ENCODE peak calls at places on chromosomes 4 and X, in nine cellular contexts. H is renal cortical epithelial cell, K is endothelial cell of umbilical vein, N is fibroblast of pulmonary artery, Q is NCI-H1436, O is T-cell, P is cortex of kidney, M is iris pigment epithelial cell, B is RPMI8226. V is an unnamed sample.
A peak's percentile ranks its signal among the peaks of the same experiment; 100 is the strongest.

GRCh38 chr4:155419266-155419665 is 42.5 kb upstream of the MAP9 start:
- DNase-seq in H (peak; percentile 43), K (peak; percentile 12), N (peak; percentile 55), Q (no peak), O (no peak), P (no peak), M (peak; percentile 89), B (no peak), V (no peak)

GRCh38 chr4:8435656-8436121 is 4.8 kb downstream of the ACOX3 start:
- DNase-seq in H (no peak), K (peak; percentile 38), N (peak; percentile 18), Q (no peak), O (peak; percentile 3), P (no peak), M (peak; percentile 52), B (no peak), V (peak; percentile 25)

GRCh38 chrX:28876415-28876814 is 289.2 kb downstream of the IL1RAPL1 start:
- DNase-seq in H (no peak), K (no peak), N (no peak), Q (no peak), O (no peak), P (no peak), M (no peak), B (no peak), V (no peak)

GRCh38 chrX:47221756-47222155 is 3.3 kb downstream of the CDK16 start:
- DNase-seq in H (no peak), K (no peak), N (no peak), Q (no peak), O (no peak), P (no peak), M (no peak), B (no peak), V (no peak)

GRCh38 chr4:17809667-17810066 is 890 bp downstream of the DCAF16 start:
- DNase-seq in H (no peak), K (peak; percentile 14), N (no peak), Q (no peak), O (no peak), P (no peak), M (no peak), B (no peak), V (no peak)

GRCh38 chr4:181845617-181846016 is 397.6 kb upstream of the TENM3 start:
- DNase-seq in H (no peak), K (no peak), N (no peak), Q (no peak), O (no peak), P (no peak), M (no peak), B (no peak), V (no peak)

GRCh38 chr4:172850838-172851237 is 317.8 kb upstream of the GALNT7 start:
- DNase-seq in H (peak; percentile 98), K (peak; percentile 28), N (peak; percentile 79), Q (no peak), O (no peak), P (no peak), M (peak; percentile 89), B (no peak), V (no peak)

GRCh38 chr4:37908488-37909343 is 17.8 kb downstream of the TBC1D1 start:
- DNase-seq in H (peak; percentile 50), K (no peak), N (peak; percentile 72), Q (no peak), O (no peak), P (no peak), M (peak; percentile 71), B (no peak), V (no peak)

GRCh38 chr4:173013232-173013932 is 155.2 kb upstream of the GALNT7 start:
- DNase-seq in H (peak; percentile 41), K (peak; percentile 68), N (peak; percentile 57), Q (peak; percentile 38), O (peak; percentile 33), P (no peak), M (peak; percentile 30), B (peak; percentile 14), V (peak; percentile 14)

GRCh38 chrX:152824841-152825374 is 5.6 kb downstream of the CETN2 start:
- DNase-seq in H (no peak), K (no peak), N (no peak), Q (no peak), O (no peak), P (no peak), M (no peak), B (no peak), V (no peak)

GRCh38 chr4:158176108-158176507 is 3.3 kb upstream of the GASK1B start:
- DNase-seq in H (peak; percentile 43), K (peak; percentile 33), N (no peak), Q (no peak), O (no peak), P (no peak), M (no peak), B (no peak), V (no peak)

GRCh38 chr4:98572697-98573096 is 85.7 kb downstream of the TSPAN5 start:
- DNase-seq in H (peak; percentile 68), K (no peak), N (no peak), Q (no peak), O (no peak), P (no peak), M (no peak), B (no peak), V (no peak)

GRCh38 chr4:14640476-14640875 is 361.8 kb upstream of the CPEB2 start:
- DNase-seq in H (no peak), K (no peak), N (no peak), Q (no peak), O (no peak), P (no peak), M (no peak), B (no peak), V (no peak)

GRCh38 chr4:56244681-56245080 is 142.6 kb downstream of the AASDH start:
- DNase-seq in H (no peak), K (no peak), N (no peak), Q (no peak), O (no peak), P (no peak), M (no peak), B (no peak), V (no peak)

GRCh38 chr4:8642651-8643321 is 50.2 kb downstream of the CPZ start:
- DNase-seq in H (no peak), K (no peak), N (no peak), Q (no peak), O (no peak), P (no peak), M (no peak), B (no peak), V (no peak)

GRCh38 chr4:176988226-176988625 is 195.5 kb upstream of the VEGFC start:
- DNase-seq in H (peak; percentile 92), K (peak; percentile 92), N (peak; percentile 93), Q (no peak), O (no peak), P (no peak), M (peak; percentile 95), B (no peak), V (no peak)

GRCh38 chr4:147418206-147418605 is 62.7 kb upstream of the EDNRA start:
- DNase-seq in H (no peak), K (no peak), N (no peak), Q (no peak), O (no peak), P (no peak), M (no peak), B (no peak), V (no peak)

GRCh38 chrX:37998586-37999267 is 7.6 kb upstream of the SYTL5 start:
- DNase-seq in H (peak; percentile 45), K (peak; percentile 2), N (peak; percentile 47), Q (no peak), O (no peak), P (no peak), M (peak; percentile 76), B (no peak), V (no peak)

GRCh38 chrX:95076449-95076848 is 1402.4 kb downstream of the FAM133A start:
- DNase-seq in H (no peak), K (no peak), N (peak; percentile 33), Q (peak; percentile 4), O (no peak), P (no peak), M (peak; percentile 54), B (peak; percentile 45), V (no peak)

GRCh38 chrX:36950495-36951253 is 57.5 kb upstream of the FAM47C start:
- DNase-seq in H (no peak), K (no peak), N (no peak), Q (no peak), O (no peak), P (no peak), M (no peak), B (no peak), V (no peak)

GRCh38 chrX:69120476-69120875 is 44.8 kb downstream of the PJA1 start:
- DNase-seq in H (no peak), K (no peak), N (no peak), Q (no peak), O (no peak), P (no peak), M (no peak), B (no peak), V (no peak)

GRCh38 chr4:183098080-183098722 is 856 bp upstream of the WWC2 start:
- DNase-seq in H (no peak), K (peak; percentile 41), N (peak; percentile 61), Q (no peak), O (peak; percentile 1), P (no peak), M (peak; percentile 84), B (no peak), V (no peak)

GRCh38 chrX:989959-990510 is 222.4 kb downstream of the CRLF2 start:
- DNase-seq in H (peak; percentile 79), K (no peak), N (peak; percentile 68), Q (peak; percentile 94), O (peak; percentile 72), P (no peak), M (peak; percentile 98), B (peak; percentile 67), V (peak; percentile 45)

GRCh38 chr4:27678027-27678426 is 817.4 kb downstream of the STIM2 start:
- DNase-seq in H (no peak), K (no peak), N (no peak), Q (no peak), O (no peak), P (no peak), M (no peak), B (no peak), V (no peak)